ENCODE peak calls at places on chromosomes 12 and 14, in six cellular contexts. One of them, this sample, is unnamed.

GRCh38 chr12:124523071-124523470 is 44.3 kb downstream of the NCOR2 start:
- DNase-seq in adrenal gland: no peak
- DNase-seq in sigmoid colon: no peak
- DNase-seq in body of pancreas: no peak
- DNase-seq in uterus: peak; percentile 27
- DNase-seq in thyroid gland: peak; percentile 66
- DNase-seq in this sample: no peak

GRCh38 chr14:50666772-50667490 is 1.2 kb downstream of the SAV1 start:
- DNase-seq in adrenal gland: peak; percentile 55
- DNase-seq in sigmoid colon: peak; percentile 78
- DNase-seq in body of pancreas: peak; percentile 56
- DNase-seq in uterus: peak; percentile 26
- DNase-seq in thyroid gland: peak; percentile 63
- DNase-seq in this sample: peak; percentile 47

GRCh38 chr12:109762071-109762672 is 48.5 kb downstream of the FAM222A start:
- DNase-seq in adrenal gland: peak; percentile 19
- DNase-seq in sigmoid colon: peak; percentile 41
- DNase-seq in body of pancreas: no peak
- DNase-seq in uterus: no peak
- DNase-seq in thyroid gland: no peak
- DNase-seq in this sample: no peak

GRCh38 chr12:103627189-103627855 is 40.2 kb downstream of the STAB2 start:
- DNase-seq in adrenal gland: no peak
- DNase-seq in sigmoid colon: no peak
- DNase-seq in body of pancreas: no peak
- DNase-seq in uterus: no peak
- DNase-seq in thyroid gland: no peak
- DNase-seq in this sample: no peak

GRCh38 chr12:53695148-53696138 is 19.6 kb upstream of the ATP5MC2 start:
- DNase-seq in adrenal gland: no peak
- DNase-seq in sigmoid colon: no peak
- DNase-seq in body of pancreas: peak; percentile 25
- DNase-seq in uterus: no peak
- DNase-seq in thyroid gland: no peak
- DNase-seq in this sample: no peak

GRCh38 chr12:60169904-60170303 is 574.1 kb downstream of the SLC16A7 start:
- DNase-seq in adrenal gland: no peak
- DNase-seq in sigmoid colon: no peak
- DNase-seq in body of pancreas: no peak
- DNase-seq in uterus: no peak
- DNase-seq in thyroid gland: no peak
- DNase-seq in this sample: no peak

GRCh38 chr12:38906482-38907170 is 1.2 kb upstream of the CPNE8 start:
- DNase-seq in adrenal gland: peak; percentile 91
- DNase-seq in sigmoid colon: peak; percentile 93
- DNase-seq in body of pancreas: peak; percentile 86
- DNase-seq in uterus: peak; percentile 86
- DNase-seq in thyroid gland: peak; percentile 90
- DNase-seq in this sample: peak; percentile 66

GRCh38 chr12:46492471-46493351 is 120.1 kb upstream of the SLC38A2 start:
- DNase-seq in adrenal gland: no peak
- DNase-seq in sigmoid colon: no peak
- DNase-seq in body of pancreas: peak; percentile 43
- DNase-seq in uterus: no peak
- DNase-seq in thyroid gland: no peak
- DNase-seq in this sample: no peak

GRCh38 chr12:89733579-89734201 is 25.1 kb upstream of the ATP2B1 start:
- DNase-seq in adrenal gland: no peak
- DNase-seq in sigmoid colon: no peak
- DNase-seq in body of pancreas: no peak
- DNase-seq in uterus: no peak
- DNase-seq in thyroid gland: no peak
- DNase-seq in this sample: no peak

GRCh38 chr14:53412819-53413664 is 259.9 kb upstream of the DDHD1 start:
- DNase-seq in adrenal gland: no peak
- DNase-seq in sigmoid colon: no peak
- DNase-seq in body of pancreas: no peak
- DNase-seq in uterus: no peak
- DNase-seq in thyroid gland: peak; percentile 3
- DNase-seq in this sample: no peak

GRCh38 chr12:4322789-4323188 is 1.8 kb downstream of the TIGAR start:
- DNase-seq in adrenal gland: no peak
- DNase-seq in sigmoid colon: no peak
- DNase-seq in body of pancreas: no peak
- DNase-seq in uterus: no peak
- DNase-seq in thyroid gland: no peak
- DNase-seq in this sample: no peak

GRCh38 chr12:4323400-4323799 is 2.4 kb downstream of the TIGAR start:
- DNase-seq in adrenal gland: no peak
- DNase-seq in sigmoid colon: no peak
- DNase-seq in body of pancreas: no peak
- DNase-seq in uterus: no peak
- DNase-seq in thyroid gland: no peak
- DNase-seq in this sample: no peak

GRCh38 chr12:4320859-4321701 is at the start of gene TIGAR:
- DNase-seq in adrenal gland: peak; percentile 92
- DNase-seq in sigmoid colon: peak; percentile 97
- DNase-seq in body of pancreas: peak; percentile 91
- DNase-seq in uterus: peak; percentile 92
- DNase-seq in thyroid gland: peak; percentile 95
- DNase-seq in this sample: peak; percentile 91

GRCh38 chr12:4324366-4324765 is 3.4 kb downstream of the TIGAR start:
- DNase-seq in adrenal gland: no peak
- DNase-seq in sigmoid colon: no peak
- DNase-seq in body of pancreas: no peak
- DNase-seq in uterus: no peak
- DNase-seq in thyroid gland: no peak
- DNase-seq in this sample: no peak

GRCh38 chr12:4320287-4320858 is 640 bp upstream of the TIGAR start:
- DNase-seq in adrenal gland: no peak
- DNase-seq in sigmoid colon: no peak
- DNase-seq in body of pancreas: no peak
- DNase-seq in uterus: no peak
- DNase-seq in thyroid gland: no peak
- DNase-seq in this sample: no peak
- H3K27ac ChIP-seq in adrenal gland: peak overlapping the region; percentile 83
- H3K27ac ChIP-seq in sigmoid colon: peak overlapping the region; percentile 96
- H3K27ac ChIP-seq in body of pancreas: peak overlapping the region; percentile 73
- H3K27ac ChIP-seq in uterus: peak overlapping the region; percentile 79
- H3K27ac ChIP-seq in thyroid gland: peak overlapping the region; percentile 77
- H3K27ac ChIP-seq in this sample: peak overlapping the region; percentile 72

DNA sequence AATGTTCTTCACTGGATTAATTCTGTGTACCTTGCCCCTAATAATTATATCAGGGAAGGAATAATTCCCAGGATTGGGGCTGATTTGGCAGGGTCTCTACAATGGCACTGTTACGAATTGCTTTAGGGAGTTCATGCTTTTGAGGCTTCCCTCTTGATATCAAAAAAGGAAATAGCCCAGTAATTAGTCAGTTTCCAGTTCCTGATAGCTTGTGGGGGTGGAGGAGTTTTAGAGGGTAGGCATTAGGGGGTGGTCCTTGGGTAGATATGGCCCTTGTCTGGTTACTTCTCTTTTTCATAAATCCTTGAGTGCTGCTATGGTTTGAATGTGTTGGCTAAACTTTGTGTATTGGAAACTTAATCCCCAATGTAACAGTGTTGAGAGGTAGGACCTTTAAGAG is 6.1 kb upstream of the SRSF5 start:
- DNase-seq in adrenal gland: no peak
- DNase-seq in sigmoid colon: no peak
- DNase-seq in body of pancreas: no peak
- DNase-seq in uterus: no peak
- DNase-seq in thyroid gland: no peak
- DNase-seq in this sample: no peak
- TF ChIP-seq POLR2A in adrenal gland: no peak
- TF ChIP-seq POLR2A in sigmoid colon: no peak
- TF ChIP-seq POLR2A in body of pancreas: no peak
- TF ChIP-seq POLR2A in uterus: no peak
- TF ChIP-seq POLR2A in thyroid gland: no peak
- TF ChIP-seq POLR2A in this sample: no peak

GRCh38 chr12:108634225-108634795 is 616 bp upstream of the SELPLG start:
- DNase-seq in adrenal gland: no peak
- DNase-seq in sigmoid colon: no peak
- DNase-seq in body of pancreas: no peak
- DNase-seq in uterus: no peak
- DNase-seq in thyroid gland: no peak
- DNase-seq in this sample: no peak
- H3K4me3 ChIP-seq in adrenal gland: no peak overlapping the region
- H3K4me3 ChIP-seq in sigmoid colon: no peak overlapping the region
- H3K4me3 ChIP-seq in body of pancreas: no peak overlapping the region
- H3K4me3 ChIP-seq in uterus: no peak overlapping the region
- H3K4me3 ChIP-seq in thyroid gland: no peak overlapping the region
- H3K4me3 ChIP-seq in this sample: no peak overlapping the region

DNA sequence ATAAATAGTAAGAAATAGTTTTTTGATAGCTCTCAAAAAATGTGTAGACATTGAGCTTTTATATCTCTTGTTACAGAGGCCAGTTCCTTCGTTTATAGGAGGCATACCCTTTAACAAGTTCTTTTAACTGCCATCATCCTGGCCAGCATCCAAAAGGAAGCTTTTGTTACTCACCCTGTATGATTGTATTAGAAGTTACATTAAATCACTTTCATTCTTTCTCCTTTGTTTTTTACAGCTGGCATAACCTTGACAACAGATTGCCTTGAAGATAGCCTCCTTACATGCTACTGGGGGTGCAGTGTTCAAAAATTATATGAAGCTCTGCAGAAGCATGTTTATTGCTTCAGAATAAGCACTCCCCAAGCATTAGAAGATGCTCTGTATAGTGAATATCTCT is 20.1 kb downstream of the CGRRF1 start:
- DNase-seq in adrenal gland: peak; percentile 56
- DNase-seq in sigmoid colon: no peak
- DNase-seq in body of pancreas: no peak
- DNase-seq in uterus: no peak
- DNase-seq in thyroid gland: no peak
- DNase-seq in this sample: peak; percentile 64
- H3K27ac ChIP-seq in adrenal gland: no peak overlapping the region
- H3K27ac ChIP-seq in sigmoid colon: no peak overlapping the region
- H3K27ac ChIP-seq in body of pancreas: no peak overlapping the region
- H3K27ac ChIP-seq in uterus: no peak overlapping the region
- H3K27ac ChIP-seq in thyroid gland: no peak overlapping the region
- H3K27ac ChIP-seq in this sample: no peak overlapping the region

DNA sequence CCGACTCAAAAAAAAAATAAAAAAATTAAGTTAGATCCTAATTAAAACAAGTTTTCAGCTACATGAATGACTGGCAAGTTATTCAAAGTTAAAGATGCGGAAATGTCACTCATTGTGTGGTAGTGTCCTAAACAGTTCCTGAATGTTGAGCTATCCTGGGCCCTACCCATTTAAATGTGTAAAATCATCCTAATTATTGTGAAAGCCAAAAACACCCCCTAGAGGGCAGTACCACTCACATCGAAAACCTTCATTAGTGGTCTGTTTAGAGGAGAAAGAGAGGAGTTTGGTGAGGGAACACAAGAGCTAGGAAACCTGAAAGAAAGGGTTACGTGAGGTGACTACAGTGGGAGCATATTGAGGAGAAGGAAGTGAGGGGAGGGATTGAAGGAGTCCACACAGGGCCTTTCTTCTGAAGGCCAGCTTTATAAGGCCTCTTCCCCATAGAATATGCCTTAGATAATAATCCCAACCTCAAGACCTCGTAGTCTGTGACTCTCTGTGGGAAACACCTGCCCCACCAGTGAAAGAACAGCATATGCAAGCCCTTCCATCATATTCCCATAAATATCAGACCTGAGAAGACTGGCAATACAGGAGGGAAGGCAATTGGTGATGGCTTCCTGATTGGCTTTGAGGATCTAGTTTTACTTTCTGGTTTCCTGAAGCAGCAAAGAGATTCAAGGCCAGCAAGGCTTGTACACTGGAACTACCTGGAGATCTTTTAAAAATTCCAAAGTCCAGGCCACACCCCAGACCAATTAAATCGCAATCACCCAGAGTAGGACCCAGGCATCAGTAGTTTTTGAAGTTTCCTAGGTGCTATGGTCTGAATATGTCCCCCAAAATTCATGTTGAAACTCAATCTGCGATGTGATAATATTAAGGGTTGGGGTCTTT is 2.7 kb upstream of the TEP1 start:
- DNase-seq in adrenal gland: peak; percentile 38
- DNase-seq in sigmoid colon: no peak
- DNase-seq in body of pancreas: no peak
- DNase-seq in uterus: no peak
- DNase-seq in thyroid gland: peak; percentile 17
- DNase-seq in this sample: no peak
- TF ChIP-seq POLR2A in adrenal gland: no peak
- TF ChIP-seq POLR2A in sigmoid colon: no peak
- TF ChIP-seq POLR2A in body of pancreas: no peak
- TF ChIP-seq POLR2A in uterus: no peak
- TF ChIP-seq POLR2A in thyroid gland: no peak
- TF ChIP-seq POLR2A in this sample: no peak

GRCh38 chr12:70719672-70720420 is 82.6 kb upstream of the PTPRB start:
- DNase-seq in adrenal gland: peak; percentile 40
- DNase-seq in sigmoid colon: peak; percentile 66
- DNase-seq in body of pancreas: no peak
- DNase-seq in uterus: peak; percentile 24
- DNase-seq in thyroid gland: peak; percentile 18
- DNase-seq in this sample: peak; percentile 18
- H3K4me3 ChIP-seq in adrenal gland: no peak overlapping the region
- H3K4me3 ChIP-seq in sigmoid colon: no peak overlapping the region
- H3K4me3 ChIP-seq in body of pancreas: no peak overlapping the region
- H3K4me3 ChIP-seq in uterus: peak overlapping the region; percentile 12
- H3K4me3 ChIP-seq in thyroid gland: no peak overlapping the region
- H3K4me3 ChIP-seq in this sample: no peak overlapping the region

GRCh38 chr12:1857821-1858220 is 37.5 kb downstream of the LRTM2 start:
- DNase-seq in adrenal gland: no peak
- DNase-seq in sigmoid colon: no peak
- DNase-seq in body of pancreas: no peak
- DNase-seq in uterus: no peak
- DNase-seq in thyroid gland: no peak
- DNase-seq in this sample: no peak
- H3K27ac ChIP-seq in adrenal gland: no peak overlapping the region
- H3K27ac ChIP-seq in sigmoid colon: no peak overlapping the region
- H3K27ac ChIP-seq in body of pancreas: no peak overlapping the region
- H3K27ac ChIP-seq in uterus: no peak overlapping the region
- H3K27ac ChIP-seq in thyroid gland: no peak overlapping the region
- H3K27ac ChIP-seq in this sample: no peak overlapping the region